ENCODE peak calls at places on chromosomes 12 and 14, in four cellular contexts. One of them, this sample, is unnamed.

GRCh38 chr12:84561362-84561761 is 351.2 kb downstream of the SLC6A15 start:
- DNase-seq in stromal cell of bone marrow: no peak
- DNase-seq in ovary: no peak
- DNase-seq in Caco-2: no peak
- DNase-seq in this sample: no peak

GRCh38 chr12:72010365-72010764 is 71.7 kb downstream of the TPH2 start:
- DNase-seq in stromal cell of bone marrow: no peak
- DNase-seq in ovary: no peak
- DNase-seq in Caco-2: no peak
- DNase-seq in this sample: no peak

GRCh38 chr14:53217283-53217994 is 64.3 kb upstream of the DDHD1 start:
- DNase-seq in stromal cell of bone marrow: peak; percentile 18
- DNase-seq in ovary: peak; percentile 60
- DNase-seq in Caco-2: peak; percentile 90
- DNase-seq in this sample: peak; percentile 87

GRCh38 chr14:103501041-103501870 is 21.4 kb downstream of the CKB start:
- DNase-seq in stromal cell of bone marrow: no peak
- DNase-seq in ovary: no peak
- DNase-seq in Caco-2: no peak
- DNase-seq in this sample: no peak

GRCh38 chr12:66688836-66689439 is 10.1 kb upstream of the GRIP1 start:
- DNase-seq in stromal cell of bone marrow: no peak
- DNase-seq in ovary: peak; percentile 19
- DNase-seq in Caco-2: peak; percentile 81
- DNase-seq in this sample: peak; percentile 77

GRCh38 chr12:93153321-93153720 is 224.2 kb upstream of the EEA1 start:
- DNase-seq in stromal cell of bone marrow: no peak
- DNase-seq in ovary: no peak
- DNase-seq in Caco-2: no peak
- DNase-seq in this sample: no peak

GRCh38 chr14:31768355-31768754 is 207.2 kb downstream of the NUBPL start:
- DNase-seq in stromal cell of bone marrow: no peak
- DNase-seq in ovary: no peak
- DNase-seq in Caco-2: no peak
- DNase-seq in this sample: no peak

GRCh38 chr12:30010071-30011052 is 226.6 kb upstream of the TMTC1 start:
- DNase-seq in stromal cell of bone marrow: peak; percentile 19
- DNase-seq in ovary: no peak
- DNase-seq in Caco-2: no peak
- DNase-seq in this sample: no peak

GRCh38 chr14:60815371-60815770 is 80.8 kb downstream of the MNAT1 start:
- DNase-seq in stromal cell of bone marrow: no peak
- DNase-seq in ovary: no peak
- DNase-seq in Caco-2: no peak
- DNase-seq in this sample: peak; percentile 10

GRCh38 chr14:86462193-86462592 is 932.2 kb downstream of the FLRT2 start:
- DNase-seq in stromal cell of bone marrow: peak; percentile 10
- DNase-seq in ovary: no peak
- DNase-seq in Caco-2: peak; percentile 53
- DNase-seq in this sample: no peak

GRCh38 chr12:123064885-123065619 is 84.6 kb downstream of the ARL6IP4 start:
- DNase-seq in stromal cell of bone marrow: no peak
- DNase-seq in ovary: no peak
- DNase-seq in Caco-2: no peak
- DNase-seq in this sample: peak; percentile 81

GRCh38 chr12:118136559-118137003 is 657 bp downstream of the PEBP1 start:
- DNase-seq in stromal cell of bone marrow: peak; percentile 29
- DNase-seq in ovary: peak; percentile 65
- DNase-seq in Caco-2: peak; percentile 20
- DNase-seq in this sample: no peak

GRCh38 chr14:76917158-76917596 is 91.0 kb downstream of the LRRC74A start:
- DNase-seq in stromal cell of bone marrow: no peak
- DNase-seq in ovary: peak; percentile 62
- DNase-seq in Caco-2: peak; percentile 81
- DNase-seq in this sample: peak; percentile 78

GRCh38 chr12:75208851-75209781 is 523 bp downstream of the KCNC2 start:
- DNase-seq in stromal cell of bone marrow: peak; percentile 8
- DNase-seq in ovary: peak; percentile 12
- DNase-seq in Caco-2: peak; percentile 26
- DNase-seq in this sample: peak; percentile 57

GRCh38 chr14:81464253-81465001 is 64.3 kb upstream of the STON2 start:
- DNase-seq in stromal cell of bone marrow: peak; percentile 48
- DNase-seq in ovary: no peak
- DNase-seq in Caco-2: peak; percentile 74
- DNase-seq in this sample: peak; percentile 66

GRCh38 chr12:53696285-53696654 is 20.4 kb upstream of the ATP5MC2 start:
- DNase-seq in stromal cell of bone marrow: peak; percentile 64
- DNase-seq in ovary: no peak
- DNase-seq in Caco-2: peak; percentile 86
- DNase-seq in this sample: peak; percentile 94